ENCODE peak calls at places on chromosome 22, in five cellular contexts. K is B cell; E is Caco-2; U is stimulated activated CD8-positive, alpha-beta memory T cell treated with anti-CD3 and anti-CD28 coated beads, Interleukin-4, amount 100 ng/mL, for 4 hours; R is NCI-H1930. B is an unnamed sample.

GRCh38 chr22:42519544-42520237 is at the start of gene RRP7A:
- DNase-seq in R (peak), E (peak), K (peak), U (peak), B (peak)

GRCh38 chr22:48404004-48404403 is 1423.7 kb downstream of the BRD1 start:
- DNase-seq in U (no peak), R (no peak), K (no peak), E (no peak), B (no peak)

GRCh38 chr22:32686354-32686753 is 115.2 kb upstream of the TIMP3 start:
- DNase-seq in E (no peak), R (no peak), U (no peak), K (no peak), B (no peak)

GRCh38 chr22:23121026-23121823 is 20.6 kb downstream of the RSPH14 start:
- DNase-seq in K (no peak), E (no peak), U (no peak), R (no peak), B (no peak)

GRCh38 chr22:24978308-24978707 is 25.8 kb downstream of the KIAA1671 start:
- DNase-seq in E (no peak), U (no peak), K (no peak), R (no peak), B (no peak)

GRCh38 chr22:39212721-39213376 is 31.9 kb downstream of the PDGFB start:
- DNase-seq in E (peak), U (no peak), R (no peak), K (no peak), B (no peak)

GRCh38 chr22:22362311-22362710 is 117.7 kb downstream of the VPREB1 start:
- DNase-seq in U (no peak), R (no peak), E (no peak), K (no peak), B (no peak)

GRCh38 chr22:26389125-26389524 is 39.9 kb upstream of the ASPHD2 start:
- DNase-seq in U (no peak), K (no peak), R (no peak), E (no peak), B (no peak)

GRCh38 chr22:31442768-31443489 is 43.5 kb downstream of the DRG1 start:
- DNase-seq in K (no peak), R (no peak), U (no peak), E (no peak), B (no peak)

GRCh38 chr22:47192106-47192650 is 429.7 kb downstream of the TBC1D22A start:
- DNase-seq in E (no peak), R (no peak), K (peak), U (no peak), B (no peak)

GRCh38 chr22:17237031-17237668 is 17.9 kb upstream of the ADA2 start:
- DNase-seq in U (no peak), E (no peak), R (no peak), K (no peak), B (no peak)

GRCh38 chr22:35214968-35215367 is 42.3 kb upstream of the HMGXB4 start:
- DNase-seq in U (no peak), K (no peak), E (no peak), R (no peak), B (no peak)

GRCh38 chr22:47994045-47994444 is 1231.6 kb downstream of the TBC1D22A start:
- DNase-seq in R (no peak), E (no peak), K (no peak), U (no peak), B (no peak)

GRCh38 chr22:47043835-47044721 is 281.6 kb downstream of the TBC1D22A start:
- DNase-seq in R (no peak), U (no peak), E (no peak), K (no peak), B (peak)

GRCh38 chr22:30017375-30017774 is 62.9 kb upstream of the HORMAD2 start:
- DNase-seq in E (no peak), K (no peak), R (no peak), U (no peak), B (no peak)

GRCh38 chr22:29692327-29692640 is 27.5 kb upstream of the CABP7 start:
- DNase-seq in R (no peak), K (no peak), U (no peak), E (no peak), B (no peak)

GRCh38 chr22:50694099-50694498 is 21.5 kb downstream of the SHANK3 start:
- DNase-seq in K (no peak), U (no peak), R (no peak), E (no peak), B (no peak)

GRCh38 chr22:50246242-50247175 is 1.7 kb upstream of the TUBGCP6 start:
- DNase-seq in K (no peak), R (no peak), U (no peak), E (no peak), B (no peak)

GRCh38 chr22:20241579-20242392 is 26.3 kb downstream of the RTN4R start:
- DNase-seq in R (no peak), K (no peak), U (no peak), E (no peak), B (no peak)

GRCh38 chr22:47575291-47575690 is 812.8 kb downstream of the TBC1D22A start:
- DNase-seq in E (no peak), R (no peak), U (no peak), K (no peak), B (no peak)

GRCh38 chr22:27032121-27032761 is 374.9 kb downstream of the MIAT start:
- DNase-seq in R (no peak), E (no peak), U (no peak), K (no peak), B (no peak)

GRCh38 chr22:32801436-32802290 is at the start of gene TIMP3:
- DNase-seq in U (no peak), R (no peak), E (peak), K (no peak), B (no peak)

GRCh38 chr22:20043057-20043996 is 22.4 kb downstream of the TANGO2 start:
- DNase-seq in R (no peak), E (no peak), K (no peak), U (no peak), B (no peak)